ENCODE peak calls at places on chromosomes 11 and 22, in seven cellular contexts. V, P, J, G, U, X and Y are unnamed samples. For H3K4me1, the result is how much of the 10 kb centered on the place peaks cover.

GRCh38 chr22:42292726-42293520 is 22.5 kb upstream of the TCF20 start:
- DNase-seq in V (no peak), P (no peak), J (no peak), G (no peak), U (no peak), X (no peak), Y (no peak)

GRCh38 chr22:44455151-44455962 is 42.7 kb downstream of the RTL6 start:
- DNase-seq in V (no peak), P (peak), J (no peak), G (no peak), U (peak), X (no peak), Y (no peak)

GRCh38 chr22:31327786-31328544 is 18.2 kb downstream of the PATZ1 start:
- DNase-seq in V (no peak), P (peak), J (no peak), G (no peak), U (no peak), X (no peak), Y (peak)

GRCh38 chr11:117387992-117388765 is 60.5 kb downstream of the CEP164 start:
- DNase-seq in V (no peak), P (no peak), J (peak), G (no peak), U (no peak), X (no peak), Y (no peak)

GRCh38 chr11:8813658-8814057 is 97.3 kb upstream of the AKIP1 start:
- DNase-seq in V (peak), P (peak), J (peak), G (peak), U (peak), X (peak), Y (peak)

GRCh38 chr11:99343117-99343516 is 322.4 kb downstream of the CNTN5 start:
- DNase-seq in V (no peak), P (no peak), J (no peak), G (no peak), U (no peak), X (no peak), Y (no peak)

GRCh38 chr11:107565219-107565937 is at the start of gene ALKBH8:
- DNase-seq in V (peak), P (peak), J (peak), G (peak), U (peak), X (peak), Y (peak)

GRCh38 chr11:124970925-124971324 is 16.9 kb downstream of the CCDC15 start:
- DNase-seq in V (no peak), P (peak), J (peak), G (peak), U (no peak), X (no peak), Y (no peak)

GRCh38 chr11:68792400-68792955 is 41.2 kb upstream of the TESMIN start:
- DNase-seq in V (no peak), P (no peak), J (peak), G (no peak), U (no peak), X (no peak), Y (no peak)

GRCh38 chr22:47452184-47452583 is 689.7 kb downstream of the TBC1D22A start:
- DNase-seq in V (no peak), P (peak), J (no peak), G (no peak), U (no peak), X (no peak), Y (no peak)

GRCh38 chr11:118263694-118264567 is at the start of gene MPZL2:
- DNase-seq in V (peak), P (peak), J (no peak), G (peak), U (peak), X (no peak), Y (peak)

GRCh38 chr11:118892515-118892914 is 8.8 kb downstream of the CXCR5 start:
- DNase-seq in V (no peak), P (no peak), J (no peak), G (no peak), U (peak), X (no peak), Y (no peak)

GRCh38 chr11:14357843-14358728 is 897 bp downstream of the RRAS2 start:
- DNase-seq in V (peak), P (peak), J (peak), G (peak), U (peak), X (peak), Y (peak)

GRCh38 chr11:10856689-10857603 is 907 bp downstream of the ZBED5 start:
- DNase-seq in V (no peak), P (peak), J (peak), G (peak), U (peak), X (peak), Y (no peak)

GRCh38 chr22:29499852-29500251 is 19.8 kb downstream of the NEFH start:
- DNase-seq in V (no peak), P (no peak), J (no peak), G (no peak), U (no peak), X (no peak), Y (no peak)

GRCh38 chr11:113505541-113506375 is 30.6 kb upstream of the DRD2 start:
- DNase-seq in V (no peak), P (peak), J (peak), G (no peak), U (no peak), X (no peak), Y (no peak)

GRCh38 chr22:35174398-35174797 is 82.9 kb upstream of the HMGXB4 start:
- DNase-seq in V (no peak), P (no peak), J (no peak), G (no peak), U (no peak), X (no peak), Y (no peak)

GRCh38 chr11:125890447-125891100 is 3.1 kb downstream of the HYLS1 start:
- DNase-seq in V (no peak), P (no peak), J (peak), G (no peak), U (no peak), X (no peak), Y (no peak)

GRCh38 chr11:8090756-8091155 is 9.7 kb downstream of the TUB start:
- DNase-seq in V (no peak), P (peak), J (no peak), G (peak), U (peak), X (peak), Y (no peak)

GRCh38 chr11:3824714-3825472 is 15.9 kb downstream of the RHOG start:
- DNase-seq in V (peak), P (peak), J (no peak), G (peak), U (peak), X (no peak), Y (peak)

GRCh38 chr11:74427377-74427776 is 29.1 kb upstream of the PGM2L1 start:
- DNase-seq in V (no peak), P (no peak), J (peak), G (no peak), U (no peak), X (no peak), Y (no peak)

GRCh38 chr11:133157180-133157579 is 375.1 kb downstream of the OPCML start:
- DNase-seq in V (no peak), P (peak), J (no peak), G (peak), U (no peak), X (no peak), Y (no peak)

GRCh38 chr11:92225563-92226308 is 1.1 kb downstream of the FAT3 start:
- DNase-seq in V (peak), P (peak), J (no peak), G (peak), U (no peak), X (no peak), Y (peak)

GRCh38 chr11:121483805-121484478 is 31.2 kb upstream of the SORL1-AS1 start:
- DNase-seq in V (no peak), P (peak), J (no peak), G (no peak), U (no peak), X (no peak), Y (no peak)

GRCh38 chr11:110857885-110858555 is 145.8 kb upstream of the ARHGAP20 start:
- DNase-seq in V (no peak), P (no peak), J (peak), G (no peak), U (no peak), X (no peak), Y (no peak)

GRCh38 chr11:69974528-69974927 is 103.6 kb upstream of the ANO1 start:
- DNase-seq in V (no peak), P (no peak), J (no peak), G (no peak), U (no peak), X (no peak), Y (no peak)

GRCh38 chr11:11415786-11416390 is 62.8 kb upstream of the CSNK2A3 start:
- DNase-seq in V (no peak), P (no peak), J (no peak), G (peak), U (no peak), X (no peak), Y (no peak)

GRCh38 chr11:128323381-128323780 is 264.0 kb downstream of the ETS1 start:
- DNase-seq in V (no peak), P (no peak), J (peak), G (peak), U (no peak), X (no peak), Y (no peak)

GRCh38 chr11:95520765-95521542 is 268.6 kb downstream of the FAM76B start:
- DNase-seq in V (no peak), P (no peak), J (no peak), G (no peak), U (no peak), X (no peak), Y (no peak)

GRCh38 chr11:4127357-4127756 is 32.8 kb downstream of the RRM1 start:
- DNase-seq in V (no peak), P (no peak), J (no peak), G (no peak), U (no peak), X (no peak), Y (no peak)

GRCh38 chr22:31106651-31107205 is 640 bp downstream of the SELENOM start:
- DNase-seq in V (no peak), P (no peak), J (peak), G (no peak), U (no peak), X (peak), Y (peak)

GRCh38 chr11:69427337-69427736 is 54.1 kb upstream of the LINC01488 start:
- DNase-seq in V (peak), P (peak), J (no peak), G (no peak), U (no peak), X (no peak), Y (peak)

GRCh38 chr11:112298535-112298934 is 37.9 kb upstream of the PLET1 start:
- DNase-seq in V (no peak), P (no peak), J (no peak), G (no peak), U (no peak), X (no peak), Y (peak)

GRCh38 chr22:23079240-23079768 is 9.0 kb downstream of the GNAZ start:
- DNase-seq in V (no peak), P (no peak), J (no peak), G (no peak), U (no peak), X (no peak), Y (no peak)

GRCh38 chr11:69075421-69076128 is 26.8 kb downstream of the TPCN2 start:
- DNase-seq in V (no peak), P (no peak), J (peak), G (no peak), U (peak), X (peak), Y (peak)

GRCh38 chr22:27892064-27892463 is 27.0 kb downstream of the PITPNB start:
- DNase-seq in V (no peak), P (no peak), J (no peak), G (peak), U (no peak), X (no peak), Y (no peak)

GRCh38 chr22:43820671-43821305 is 8.7 kb upstream of the EFCAB6 start:
- DNase-seq in V (no peak), P (no peak), J (no peak), G (no peak), U (no peak), X (no peak), Y (no peak)

GRCh38 chr11:111449158-111449557 is 63.0 kb downstream of the BTG4 start:
- DNase-seq in V (no peak), P (peak), J (no peak), G (no peak), U (no peak), X (no peak), Y (no peak)

GRCh38 chr22:32080904-32081303 is 37.8 kb downstream of the SLC5A1 start:
- DNase-seq in V (no peak), P (peak), J (peak), G (peak), U (no peak), X (no peak), Y (no peak)

DNA sequence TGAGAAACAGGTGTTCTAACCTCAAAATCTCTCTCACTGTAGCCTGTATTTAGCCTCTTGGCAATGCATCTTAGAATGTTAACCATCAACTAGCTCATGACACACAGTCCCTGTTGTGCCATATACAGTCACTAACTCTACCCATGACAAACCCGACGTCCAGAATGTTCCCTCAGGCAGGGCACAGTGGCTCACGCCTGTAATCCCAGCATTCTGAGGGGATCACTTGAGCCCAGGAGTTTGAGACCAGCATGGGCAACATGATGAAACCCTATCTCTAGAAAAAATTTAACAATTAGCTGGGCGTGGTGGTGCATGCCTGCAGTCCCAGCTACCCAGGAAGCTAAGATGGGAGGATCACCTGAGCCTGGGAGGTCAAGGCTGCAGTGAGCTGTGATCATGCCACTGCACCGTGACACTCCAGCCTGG is 18.2 kb upstream of the CCDC34 start:
- DNase-seq in V (no peak), P (no peak), J (no peak), G (no peak), U (peak), X (no peak), Y (no peak)
- H3K4me1 ChIP-seq in V (under half), P (under half), J (under half), G (under half), U (half or more), X (under half), Y (under half)

GRCh38 chr11:84817998-84818397 is 809.1 kb downstream of the DLG2 start:
- DNase-seq in V (no peak), P (no peak), J (peak), G (no peak), U (no peak), X (no peak), Y (no peak)

GRCh38 chr11:84812351-84813083 is 814.6 kb downstream of the DLG2 start:
- DNase-seq in V (no peak), P (no peak), J (no peak), G (no peak), U (no peak), X (no peak), Y (no peak)
- H3K4me1 ChIP-seq in V (under half), P (under half), J (under half), G (under half), U (under half), X (under half), Y (under half)

GRCh38 chr22:39173050-39173706 is 20.7 kb upstream of the CBX7 start:
- DNase-seq in V (no peak), P (peak), J (no peak), G (no peak), U (no peak), X (no peak), Y (no peak)

GRCh38 chr22:39174498-39175120 is 22.1 kb upstream of the CBX7 start:
- DNase-seq in V (peak), P (peak), J (peak), G (peak), U (peak), X (peak), Y (peak)

GRCh38 chr22:39171623-39172264 is 19.3 kb upstream of the CBX7 start:
- DNase-seq in V (no peak), P (peak), J (no peak), G (no peak), U (no peak), X (no peak), Y (peak)

GRCh38 chr22:39175127-39176066 is 22.9 kb upstream of the CBX7 start:
- DNase-seq in V (no peak), P (peak), J (no peak), G (no peak), U (no peak), X (peak), Y (peak)

GRCh38 chr22:39173787-39174497 is 21.5 kb upstream of the CBX7 start:
- DNase-seq in V (no peak), P (peak), J (no peak), G (no peak), U (no peak), X (no peak), Y (no peak)
- H3K4me1 ChIP-seq in V (half or more), P (under half), J (under half), G (under half), U (half or more), X (under half), Y (under half)

DNA sequence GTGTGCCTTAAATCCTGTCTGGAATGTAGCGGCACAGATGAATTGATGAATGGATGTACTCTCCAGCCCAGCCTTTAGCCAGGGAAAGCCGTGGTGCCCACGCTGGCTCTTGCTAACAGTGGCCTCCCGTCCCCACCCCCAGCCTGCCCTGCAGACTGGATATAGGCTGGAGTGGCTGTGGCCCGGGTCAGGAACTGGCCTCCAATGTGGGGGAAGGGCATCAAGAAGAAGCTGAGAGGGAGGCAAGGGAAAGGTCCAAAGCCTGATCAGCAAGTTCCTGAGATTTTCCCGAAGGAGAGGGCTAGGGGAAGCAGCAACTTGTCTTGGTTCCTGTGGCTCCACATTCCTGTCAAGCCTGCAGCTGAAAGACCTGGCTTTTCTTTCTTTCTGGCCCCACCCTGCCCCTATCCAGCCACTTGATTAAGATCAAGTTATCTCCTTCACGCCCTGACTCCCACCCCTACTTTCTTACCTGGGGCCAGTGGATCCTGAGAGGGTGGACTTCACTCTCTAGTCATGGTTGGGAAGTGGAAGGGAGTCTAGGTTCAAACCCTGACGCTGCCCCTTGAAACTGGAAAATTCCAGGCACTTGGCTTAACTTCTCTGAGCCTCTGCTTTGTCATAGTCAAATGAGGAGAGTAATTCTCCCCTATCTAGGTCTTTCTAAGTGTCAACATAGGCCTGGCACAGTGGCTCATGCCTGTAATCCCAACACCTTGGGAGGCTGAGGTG is 11.0 kb upstream of the MICALL1 start:
- DNase-seq in V (no peak), P (peak), J (no peak), G (peak), U (no peak), X (no peak), Y (no peak)
- H3K4me1 ChIP-seq in V (under half), P (under half), J (under half), G (under half), U (half or more), X (under half), Y (under half)

GRCh38 chr11:73152861-73153483 is 10.9 kb upstream of the FCHSD2 start:
- DNase-seq in V (no peak), P (peak), J (no peak), G (peak), U (no peak), X (no peak), Y (no peak)
- H3K4me1 ChIP-seq in V (under half), P (under half), J (under half), G (under half), U (under half), X (under half), Y (under half)

GRCh38 chr11:61960532-61960931 is 6.9 kb downstream of the FTH1 start:
- DNase-seq in V (peak), P (peak), J (no peak), G (no peak), U (peak), X (no peak), Y (no peak)
- H3K4me1 ChIP-seq in V (under half), P (under half), J (under half), G (under half), U (half or more), X (under half), Y (under half)

DNA sequence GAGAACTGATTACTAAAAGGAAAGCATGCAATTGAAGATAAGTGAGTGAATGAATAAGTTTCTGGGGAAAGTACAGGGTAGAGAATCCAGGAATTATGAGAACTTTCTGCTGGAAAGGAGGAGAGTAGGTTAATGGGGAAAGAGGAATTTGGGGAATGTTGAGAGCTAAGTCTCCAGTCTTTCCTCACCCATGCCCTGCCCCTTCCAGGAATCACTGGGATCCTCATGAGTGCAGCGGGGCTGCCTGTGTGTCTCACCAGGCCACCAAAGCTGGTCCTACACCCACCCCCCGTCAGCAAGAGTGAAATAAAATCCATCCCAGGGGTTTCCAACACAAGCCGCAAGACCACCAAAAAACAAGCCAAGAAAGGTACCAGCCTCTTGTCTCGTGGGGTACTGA is 17.0 kb downstream of the DTX4 start:
- DNase-seq in V (no peak), P (no peak), J (no peak), G (no peak), U (no peak), X (no peak), Y (no peak)
- H3K4me1 ChIP-seq in V (half or more), P (under half), J (under half), G (under half), U (under half), X (under half), Y (under half)

GRCh38 chr22:19118601-19118880 is 3.7 kb downstream of the DGCR2 start:
- DNase-seq in V (no peak), P (no peak), J (no peak), G (no peak), U (no peak), X (no peak), Y (no peak)

GRCh38 chr22:19122143-19122751 is at the start of gene DGCR2:
- DNase-seq in V (peak), P (peak), J (peak), G (peak), U (peak), X (peak), Y (peak)

GRCh38 chr22:19120829-19121630 is 1.2 kb downstream of the DGCR2 start:
- DNase-seq in V (peak), P (peak), J (peak), G (peak), U (peak), X (no peak), Y (no peak)

GRCh38 chr22:19121631-19122142 is 525 bp downstream of the DGCR2 start:
- DNase-seq in V (peak), P (peak), J (peak), G (peak), U (peak), X (peak), Y (peak)

GRCh38 chr22:19119949-19120348 is 2.3 kb downstream of the DGCR2 start:
- DNase-seq in V (no peak), P (no peak), J (no peak), G (no peak), U (no peak), X (no peak), Y (no peak)
- H3K4me1 ChIP-seq in V (half or more), P (under half), J (under half), G (under half), U (half or more), X (under half), Y (under half)

GRCh38 chr22:26479792-26480610 is 3.6 kb downstream of the HPS4 start:
- DNase-seq in V (no peak), P (no peak), J (no peak), G (no peak), U (no peak), X (no peak), Y (no peak)
- H3K4me1 ChIP-seq in V (under half), P (under half), J (under half), G (under half), U (half or more), X (under half), Y (under half)